ENCODE peak calls at places on chromosome 20, in four cellular contexts. W is left lung, H is pancreas, A is Peyer's patch. S is an unnamed sample.

GRCh38 chr20:63054103-63054474 is 47.3 kb upstream of the BHLHE23 start:
- DNase-seq in W (no peak), H (no peak), A (peak; percentile 20), S (no peak)

GRCh38 chr20:59585714-59586404 is 18.5 kb upstream of the PHACTR3 start:
- DNase-seq in W (no peak), H (no peak), A (no peak), S (no peak)

GRCh38 chr20:58239216-58239615 is 10.8 kb upstream of the ANKRD60 start:
- DNase-seq in W (no peak), H (no peak), A (no peak), S (no peak)

GRCh38 chr20:48921883-48922867 is 664 bp downstream of the ARFGEF2 start:
- DNase-seq in W (peak; percentile 90), H (peak; percentile 58), A (peak; percentile 86), S (no peak)

GRCh38 chr20:34896086-34896551 is 19.7 kb downstream of the ACSS2 start:
- DNase-seq in W (no peak), H (no peak), A (no peak), S (no peak)

GRCh38 chr20:56195946-56196345 is 52.6 kb upstream of the MC3R start:
- DNase-seq in W (no peak), H (no peak), A (no peak), S (no peak)

GRCh38 chr20:20457392-20458126 is 89.7 kb downstream of the INSM1 start:
- DNase-seq in W (no peak), H (no peak), A (no peak), S (no peak)

GRCh38 chr20:31819083-31819784 is at the start of gene MYLK2:
- DNase-seq in W (no peak), H (peak; percentile 81), A (no peak), S (no peak)

GRCh38 chr20:40606237-40606636 is 82.8 kb downstream of the MAFB start:
- DNase-seq in W (no peak), H (no peak), A (no peak), S (no peak)

GRCh38 chr20:25586877-25587276 is 1.5 kb upstream of the NINL start:
- DNase-seq in W (no peak), H (no peak), A (no peak), S (no peak)

GRCh38 chr20:14877616-14878015 is 540.2 kb upstream of the FLRT3 start:
- DNase-seq in W (no peak), H (no peak), A (no peak), S (no peak)

GRCh38 chr20:35200255-35200654 is 26.2 kb upstream of the MMP24 start:
- DNase-seq in W (no peak), H (no peak), A (no peak), S (no peak)

GRCh38 chr20:60206259-60206658 is 248.0 kb downstream of the CDH26 start:
- DNase-seq in W (no peak), H (no peak), A (no peak), S (no peak)

GRCh38 chr20:61120595-61121515 is 131.2 kb upstream of the CDH4 start:
- DNase-seq in W (no peak), H (peak; percentile 20), A (no peak), S (no peak)

GRCh38 chr20:41131594-41132387 is 5.6 kb upstream of the PLCG1 start:
- DNase-seq in W (no peak), H (no peak), A (no peak), S (no peak)

GRCh38 chr20:59912609-59913008 is 20.8 kb downstream of the SYCP2 start:
- DNase-seq in W (no peak), H (no peak), A (no peak), S (no peak)

GRCh38 chr20:62808211-62808865 is 3.7 kb downstream of the OGFR start:
- DNase-seq in W (peak; percentile 94), H (no peak), A (peak; percentile 80), S (peak; percentile 53)

GRCh38 chr20:24965065-24965919 is 16.2 kb downstream of the CST7 start:
- DNase-seq in W (no peak), H (no peak), A (no peak), S (no peak)

GRCh38 chr20:3813758-3814581 is 6.4 kb upstream of the AP5S1 start:
- DNase-seq in W (no peak), H (no peak), A (no peak), S (no peak)
- H3K27ac ChIP-seq in W (peak overlapping the region; percentile 88), H (peak overlapping the region; percentile 89), A (no peak overlapping the region), S (no peak overlapping the region)

GRCh38 chr20:3371757-3372156 is 35.7 kb downstream of the DNAAF9 start:
- DNase-seq in W (no peak), H (no peak), A (no peak), S (no peak)

GRCh38 chr20:3377644-3378043 is 29.8 kb downstream of the DNAAF9 start:
- DNase-seq in W (no peak), H (no peak), A (no peak), S (no peak)

GRCh38 chr20:3378138-3378537 is 29.3 kb downstream of the DNAAF9 start:
- DNase-seq in W (no peak), H (no peak), A (no peak), S (no peak)

DNA sequence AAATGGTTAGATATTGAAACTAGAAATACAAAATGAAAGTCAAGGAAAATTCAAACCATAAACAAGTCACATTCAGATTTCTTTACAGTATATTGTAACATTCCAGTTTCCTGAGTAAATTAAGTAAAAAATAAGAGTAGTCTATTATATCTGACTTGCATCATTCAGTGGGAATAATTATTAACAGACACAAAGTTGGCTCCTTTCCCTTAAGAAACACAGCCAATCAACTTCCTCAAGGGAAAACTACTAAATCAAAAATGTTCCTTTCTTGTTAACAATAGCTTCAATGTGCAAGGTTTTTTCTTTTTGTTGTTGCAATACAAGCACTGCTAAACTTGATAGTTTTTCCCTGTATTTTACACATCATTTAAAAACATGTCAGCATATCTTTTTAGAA is 33.2 kb downstream of the DNAAF9 start:
- DNase-seq in W (no peak), H (no peak), A (no peak), S (no peak)
- H3K27ac ChIP-seq in W (no peak overlapping the region), H (no peak overlapping the region), A (no peak overlapping the region), S (no peak overlapping the region)

GRCh38 chr20:44573501-44573869 is 8.9 kb upstream of the PKIG start:
- DNase-seq in W (no peak), H (no peak), A (no peak), S (no peak)

GRCh38 chr20:44574372-44574771 is 8.0 kb upstream of the PKIG start:
- DNase-seq in W (no peak), H (no peak), A (no peak), S (no peak)

GRCh38 chr20:44572551-44573500 is 9.6 kb upstream of the PKIG start:
- DNase-seq in W (no peak), H (no peak), A (no peak), S (peak; percentile 82)

GRCh38 chr20:44580581-44581268 is 1.7 kb upstream of the PKIG start:
- DNase-seq in W (no peak), H (no peak), A (no peak), S (no peak)

DNA sequence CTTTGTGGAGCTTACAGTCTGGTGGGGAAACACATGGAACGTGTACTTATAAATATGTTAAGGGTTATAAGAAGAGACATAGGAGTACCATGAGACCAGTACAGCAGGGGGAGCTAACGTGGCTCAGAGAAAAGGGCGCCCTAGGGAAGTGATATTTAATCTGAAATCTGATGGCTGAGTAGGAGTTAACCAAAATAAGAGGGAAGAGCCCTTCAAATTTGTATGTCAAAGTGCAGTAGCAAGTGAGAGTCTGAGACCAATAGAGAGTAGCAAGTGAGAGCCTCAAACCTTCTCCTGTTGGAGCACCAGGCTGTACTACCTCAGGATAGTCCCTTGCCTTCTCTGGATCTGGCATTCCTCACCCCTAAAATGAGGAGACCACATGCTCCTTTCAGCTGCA is 6.1 kb upstream of the PKIG start:
- DNase-seq in W (no peak), H (no peak), A (no peak), S (no peak)
- H3K27ac ChIP-seq in W (peak overlapping the region; percentile 48), H (no peak overlapping the region), A (peak overlapping the region; percentile 27), S (no peak overlapping the region)

GRCh38 chr20:44581515-44581914 is 864 bp upstream of the PKIG start:
- DNase-seq in W (no peak), H (no peak), A (no peak), S (no peak)

GRCh38 chr20:44583179-44583578 is 800 bp downstream of the PKIG start:
- DNase-seq in W (no peak), H (no peak), A (no peak), S (no peak)

GRCh38 chr20:44582321-44583025 is at the start of gene PKIG:
- DNase-seq in W (no peak), H (no peak), A (no peak), S (no peak)

GRCh38 chr20:44584103-44584690 is 1.8 kb downstream of the PKIG start:
- DNase-seq in W (no peak), H (no peak), A (no peak), S (no peak)

GRCh38 chr20:44579313-44580090 is 2.9 kb upstream of the PKIG start:
- DNase-seq in W (no peak), H (no peak), A (no peak), S (no peak)
- H3K27ac ChIP-seq in W (peak overlapping the region; percentile 47), H (no peak overlapping the region), A (peak overlapping the region; percentile 82), S (no peak overlapping the region)

DNA sequence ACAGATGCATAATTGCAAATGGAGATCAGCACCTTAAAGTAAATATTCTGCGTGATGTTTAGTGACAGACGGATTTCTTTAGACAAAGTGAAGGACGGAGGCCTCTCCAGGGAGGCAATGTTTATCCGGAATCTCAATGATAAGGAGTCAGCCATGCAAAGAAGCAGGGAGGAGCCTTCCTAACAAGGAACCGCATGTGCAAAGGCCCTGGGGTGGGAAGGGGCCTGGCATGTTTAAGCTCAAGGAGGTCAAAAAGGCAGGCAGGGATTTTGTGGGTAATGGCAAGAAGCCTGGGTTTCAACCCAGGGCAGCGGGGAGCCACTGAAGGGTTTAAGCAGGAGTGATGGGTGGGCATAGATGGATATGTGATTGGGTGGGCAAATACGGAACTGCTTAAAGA is 678 bp downstream of the BPIFB3 start:
- DNase-seq in W (no peak), H (no peak), A (no peak), S (no peak)
- H3K27ac ChIP-seq in W (no peak overlapping the region), H (no peak overlapping the region), A (no peak overlapping the region), S (no peak overlapping the region)

GRCh38 chr20:54272901-54273488 is 65.1 kb downstream of the PFDN4 start:
- DNase-seq in W (no peak), H (no peak), A (no peak), S (no peak)

GRCh38 chr20:54268941-54269340 is 61.1 kb downstream of the PFDN4 start:
- DNase-seq in W (no peak), H (no peak), A (no peak), S (no peak)

GRCh38 chr20:54266844-54267243 is 59.0 kb downstream of the PFDN4 start:
- DNase-seq in W (no peak), H (no peak), A (no peak), S (no peak)

GRCh38 chr20:54263266-54263665 is 55.4 kb downstream of the PFDN4 start:
- DNase-seq in W (no peak), H (no peak), A (no peak), S (no peak)

GRCh38 chr20:54267510-54268003 is 59.7 kb downstream of the PFDN4 start:
- DNase-seq in W (no peak), H (no peak), A (no peak), S (no peak)
- H3K27ac ChIP-seq in W (no peak overlapping the region), H (peak overlapping the region; percentile 56), A (no peak overlapping the region), S (no peak overlapping the region)